ENCODE peak calls at places on chromosomes 5 and 9, in seven cellular contexts. One of them, this sample, is unnamed. For H3K27me3, the result is how much of the 10 kb centered on the place peaks cover.

GRCh38 chr5:59584858-59585846 is 308.4 kb downstream of the PDE4D start:
- DNase-seq in BJ: no peak
- DNase-seq in H7: no peak
- DNase-seq in mesendoderm: no peak
- DNase-seq in left ventricle myocardium inferior: no peak
- DNase-seq in right atrium auricular region: no peak
- DNase-seq in brain microvascular endothelial cell: no peak
- DNase-seq in this sample: no peak

GRCh38 chr9:105466898-105467455 is 19.1 kb downstream of the FSD1L start:
- DNase-seq in BJ: no peak
- DNase-seq in H7: no peak
- DNase-seq in mesendoderm: no peak
- DNase-seq in left ventricle myocardium inferior: no peak
- DNase-seq in right atrium auricular region: no peak
- DNase-seq in brain microvascular endothelial cell: no peak
- DNase-seq in this sample: no peak

GRCh38 chr5:135140805-135141204 is 106.8 kb upstream of the PITX1 start:
- DNase-seq in BJ: no peak
- DNase-seq in H7: no peak
- DNase-seq in mesendoderm: no peak
- DNase-seq in left ventricle myocardium inferior: no peak
- DNase-seq in right atrium auricular region: peak
- DNase-seq in brain microvascular endothelial cell: peak
- DNase-seq in this sample: no peak

GRCh38 chr5:151023047-151023615 is 2.7 kb downstream of the GPX3 start:
- DNase-seq in BJ: no peak
- DNase-seq in H7: no peak
- DNase-seq in mesendoderm: no peak
- DNase-seq in left ventricle myocardium inferior: peak
- DNase-seq in right atrium auricular region: peak
- DNase-seq in brain microvascular endothelial cell: peak
- DNase-seq in this sample: no peak

GRCh38 chr5:171092194-171092593 is 216.9 kb upstream of the TLX3 start:
- DNase-seq in BJ: peak
- DNase-seq in H7: no peak
- DNase-seq in mesendoderm: peak
- DNase-seq in left ventricle myocardium inferior: no peak
- DNase-seq in right atrium auricular region: no peak
- DNase-seq in brain microvascular endothelial cell: peak
- DNase-seq in this sample: no peak

GRCh38 chr5:179347581-179347980 is 2.3 kb upstream of the ADAMTS2 start:
- DNase-seq in BJ: no peak
- DNase-seq in H7: no peak
- DNase-seq in mesendoderm: no peak
- DNase-seq in left ventricle myocardium inferior: no peak
- DNase-seq in right atrium auricular region: no peak
- DNase-seq in brain microvascular endothelial cell: no peak
- DNase-seq in this sample: no peak

GRCh38 chr9:91043786-91044185 is 242.2 kb downstream of the SYK start:
- DNase-seq in BJ: no peak
- DNase-seq in H7: no peak
- DNase-seq in mesendoderm: no peak
- DNase-seq in left ventricle myocardium inferior: no peak
- DNase-seq in right atrium auricular region: no peak
- DNase-seq in brain microvascular endothelial cell: no peak
- DNase-seq in this sample: no peak

GRCh38 chr5:130065617-130066016 is 161.4 kb downstream of the CHSY3 start:
- DNase-seq in BJ: no peak
- DNase-seq in H7: no peak
- DNase-seq in mesendoderm: no peak
- DNase-seq in left ventricle myocardium inferior: no peak
- DNase-seq in right atrium auricular region: no peak
- DNase-seq in brain microvascular endothelial cell: no peak
- DNase-seq in this sample: no peak

GRCh38 chr5:167065784-167066183 is 1225.7 kb upstream of the WWC1 start:
- DNase-seq in BJ: no peak
- DNase-seq in H7: no peak
- DNase-seq in mesendoderm: no peak
- DNase-seq in left ventricle myocardium inferior: no peak
- DNase-seq in right atrium auricular region: no peak
- DNase-seq in brain microvascular endothelial cell: no peak
- DNase-seq in this sample: no peak

GRCh38 chr5:179362355-179362754 is 17.1 kb upstream of the ADAMTS2 start:
- DNase-seq in BJ: no peak
- DNase-seq in H7: peak
- DNase-seq in mesendoderm: no peak
- DNase-seq in left ventricle myocardium inferior: no peak
- DNase-seq in right atrium auricular region: no peak
- DNase-seq in brain microvascular endothelial cell: no peak
- DNase-seq in this sample: no peak

GRCh38 chr9:5099466-5099865 is 86.0 kb downstream of the INSL6 start:
- DNase-seq in BJ: no peak
- DNase-seq in H7: no peak
- DNase-seq in mesendoderm: no peak
- DNase-seq in left ventricle myocardium inferior: no peak
- DNase-seq in right atrium auricular region: no peak
- DNase-seq in brain microvascular endothelial cell: no peak
- DNase-seq in this sample: no peak

GRCh38 chr5:149288437-149288836 is 16.8 kb downstream of the AFAP1L1 start:
- DNase-seq in BJ: no peak
- DNase-seq in H7: no peak
- DNase-seq in mesendoderm: no peak
- DNase-seq in left ventricle myocardium inferior: peak
- DNase-seq in right atrium auricular region: no peak
- DNase-seq in brain microvascular endothelial cell: no peak
- DNase-seq in this sample: no peak

GRCh38 chr5:38207343-38207742 is 51.0 kb upstream of the EGFLAM start:
- DNase-seq in BJ: no peak
- DNase-seq in H7: peak
- DNase-seq in mesendoderm: peak
- DNase-seq in left ventricle myocardium inferior: no peak
- DNase-seq in right atrium auricular region: no peak
- DNase-seq in brain microvascular endothelial cell: no peak
- DNase-seq in this sample: peak

GRCh38 chr9:136031094-136031493 is 64.0 kb downstream of the NACC2 start:
- DNase-seq in BJ: no peak
- DNase-seq in H7: no peak
- DNase-seq in mesendoderm: no peak
- DNase-seq in left ventricle myocardium inferior: no peak
- DNase-seq in right atrium auricular region: no peak
- DNase-seq in brain microvascular endothelial cell: no peak
- DNase-seq in this sample: no peak
- H3K27me3 ChIP-seq in BJ: under half
- H3K27me3 ChIP-seq in H7: under half
- H3K27me3 ChIP-seq in mesendoderm: under half
- H3K27me3 ChIP-seq in left ventricle myocardium inferior: under half
- H3K27me3 ChIP-seq in right atrium auricular region: under half
- H3K27me3 ChIP-seq in brain microvascular endothelial cell: under half
- H3K27me3 ChIP-seq in this sample: under half

DNA sequence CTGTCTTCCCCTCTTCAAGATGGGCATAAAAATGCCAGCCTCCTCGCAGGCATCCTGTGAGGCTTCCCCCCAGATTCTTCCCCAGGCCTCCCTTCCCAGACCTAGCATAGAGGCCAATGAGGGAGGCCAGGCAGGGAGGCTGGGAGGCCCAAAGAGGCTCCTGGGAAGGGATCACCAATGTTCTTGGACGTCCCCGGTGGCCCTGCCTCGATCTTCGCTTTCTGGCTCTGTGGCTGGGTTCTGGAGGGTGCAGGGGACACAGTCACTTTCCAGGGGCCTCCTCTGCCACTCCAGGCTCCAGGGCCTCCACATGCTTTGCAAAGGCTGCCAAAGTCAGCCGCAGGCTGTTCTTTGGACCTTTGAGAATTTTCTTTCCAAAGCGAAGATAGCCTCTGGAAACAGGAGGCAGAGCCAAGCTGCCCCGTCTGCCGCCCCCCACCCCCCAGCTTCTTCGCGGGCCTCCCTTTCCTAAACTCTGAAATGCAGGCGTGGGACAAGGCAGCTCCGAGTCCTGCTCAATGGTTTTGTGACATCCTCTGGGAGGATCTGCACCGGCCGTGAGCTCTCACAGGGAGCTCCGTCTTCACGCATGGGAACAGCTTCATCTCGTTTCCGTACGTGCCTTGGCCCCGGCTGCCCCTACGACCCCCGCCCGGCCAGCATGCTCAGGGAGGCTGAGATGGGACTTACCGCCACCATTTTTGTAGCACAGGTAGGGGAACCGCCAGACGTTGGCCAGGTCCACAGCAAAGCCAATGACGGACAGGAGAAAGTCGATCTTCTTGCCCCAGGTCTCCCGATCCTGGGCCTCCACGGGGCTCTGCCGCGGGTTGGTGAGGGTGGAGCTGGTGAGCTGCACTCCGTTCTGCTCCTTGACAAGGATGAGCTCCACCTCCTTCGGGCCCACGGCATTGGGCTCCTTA is 2.8 kb downstream of the SLC6A3 start:
- DNase-seq in BJ: no peak
- DNase-seq in H7: peak
- DNase-seq in mesendoderm: no peak
- DNase-seq in left ventricle myocardium inferior: no peak
- DNase-seq in right atrium auricular region: no peak
- DNase-seq in brain microvascular endothelial cell: no peak
- DNase-seq in this sample: peak
- H3K27me3 ChIP-seq in BJ: under half
- H3K27me3 ChIP-seq in H7: half or more
- H3K27me3 ChIP-seq in mesendoderm: under half
- H3K27me3 ChIP-seq in left ventricle myocardium inferior: half or more
- H3K27me3 ChIP-seq in right atrium auricular region: under half
- H3K27me3 ChIP-seq in brain microvascular endothelial cell: under half
- H3K27me3 ChIP-seq in this sample: half or more

GRCh38 chr5:141870871-141871270 is 7.3 kb downstream of the PCDH1 start:
- DNase-seq in BJ: no peak
- DNase-seq in H7: peak
- DNase-seq in mesendoderm: no peak
- DNase-seq in left ventricle myocardium inferior: peak
- DNase-seq in right atrium auricular region: no peak
- DNase-seq in brain microvascular endothelial cell: no peak
- DNase-seq in this sample: peak

GRCh38 chr5:141869514-141869913 is 8.7 kb downstream of the PCDH1 start:
- DNase-seq in BJ: no peak
- DNase-seq in H7: peak
- DNase-seq in mesendoderm: no peak
- DNase-seq in left ventricle myocardium inferior: peak
- DNase-seq in right atrium auricular region: no peak
- DNase-seq in brain microvascular endothelial cell: no peak
- DNase-seq in this sample: peak

GRCh38 chr5:141869040-141869439 is 9.2 kb downstream of the PCDH1 start:
- DNase-seq in BJ: no peak
- DNase-seq in H7: no peak
- DNase-seq in mesendoderm: no peak
- DNase-seq in left ventricle myocardium inferior: no peak
- DNase-seq in right atrium auricular region: no peak
- DNase-seq in brain microvascular endothelial cell: no peak
- DNase-seq in this sample: peak

GRCh38 chr5:141871870-141872269 is 6.3 kb downstream of the PCDH1 start:
- DNase-seq in BJ: no peak
- DNase-seq in H7: peak
- DNase-seq in mesendoderm: no peak
- DNase-seq in left ventricle myocardium inferior: no peak
- DNase-seq in right atrium auricular region: no peak
- DNase-seq in brain microvascular endothelial cell: no peak
- DNase-seq in this sample: peak

DNA sequence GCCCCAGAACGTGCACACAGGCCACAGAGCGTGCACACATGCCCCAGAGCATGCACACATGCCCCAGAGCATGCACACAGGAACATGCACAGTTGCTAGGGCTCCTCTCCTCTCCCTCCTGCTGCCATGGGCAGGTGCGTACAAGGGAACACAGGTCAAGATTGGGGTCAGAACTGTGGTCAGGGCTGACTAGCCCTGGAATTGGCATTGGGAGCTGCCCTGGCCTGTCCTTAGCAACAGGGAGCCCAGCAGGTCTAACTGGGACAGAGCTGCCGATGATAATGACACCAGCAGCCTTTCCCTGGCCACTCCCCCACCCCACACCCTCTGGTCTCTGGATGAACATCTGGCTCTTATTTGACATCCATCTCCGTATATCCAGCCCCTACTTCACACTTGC is 8.0 kb downstream of the PCDH1 start:
- DNase-seq in BJ: no peak
- DNase-seq in H7: peak
- DNase-seq in mesendoderm: no peak
- DNase-seq in left ventricle myocardium inferior: peak
- DNase-seq in right atrium auricular region: no peak
- DNase-seq in brain microvascular endothelial cell: no peak
- DNase-seq in this sample: peak
- H3K27me3 ChIP-seq in BJ: under half
- H3K27me3 ChIP-seq in H7: under half
- H3K27me3 ChIP-seq in mesendoderm: under half
- H3K27me3 ChIP-seq in left ventricle myocardium inferior: half or more
- H3K27me3 ChIP-seq in right atrium auricular region: under half
- H3K27me3 ChIP-seq in brain microvascular endothelial cell: under half
- H3K27me3 ChIP-seq in this sample: under half

GRCh38 chr9:14345586-14346237 is 31.8 kb upstream of the NFIB start:
- DNase-seq in BJ: no peak
- DNase-seq in H7: peak
- DNase-seq in mesendoderm: no peak
- DNase-seq in left ventricle myocardium inferior: no peak
- DNase-seq in right atrium auricular region: no peak
- DNase-seq in brain microvascular endothelial cell: no peak
- DNase-seq in this sample: peak

GRCh38 chr9:14346301-14346721 is 32.4 kb upstream of the NFIB start:
- DNase-seq in BJ: no peak
- DNase-seq in H7: peak
- DNase-seq in mesendoderm: peak
- DNase-seq in left ventricle myocardium inferior: peak
- DNase-seq in right atrium auricular region: peak
- DNase-seq in brain microvascular endothelial cell: no peak
- DNase-seq in this sample: no peak

GRCh38 chr9:14348241-14349140 is 34.5 kb upstream of the NFIB start:
- DNase-seq in BJ: no peak
- DNase-seq in H7: peak
- DNase-seq in mesendoderm: peak
- DNase-seq in left ventricle myocardium inferior: no peak
- DNase-seq in right atrium auricular region: no peak
- DNase-seq in brain microvascular endothelial cell: no peak
- DNase-seq in this sample: peak

GRCh38 chr9:14347408-14348224 is 33.7 kb upstream of the NFIB start:
- DNase-seq in BJ: no peak
- DNase-seq in H7: peak
- DNase-seq in mesendoderm: peak
- DNase-seq in left ventricle myocardium inferior: peak
- DNase-seq in right atrium auricular region: no peak
- DNase-seq in brain microvascular endothelial cell: peak
- DNase-seq in this sample: peak

DNA sequence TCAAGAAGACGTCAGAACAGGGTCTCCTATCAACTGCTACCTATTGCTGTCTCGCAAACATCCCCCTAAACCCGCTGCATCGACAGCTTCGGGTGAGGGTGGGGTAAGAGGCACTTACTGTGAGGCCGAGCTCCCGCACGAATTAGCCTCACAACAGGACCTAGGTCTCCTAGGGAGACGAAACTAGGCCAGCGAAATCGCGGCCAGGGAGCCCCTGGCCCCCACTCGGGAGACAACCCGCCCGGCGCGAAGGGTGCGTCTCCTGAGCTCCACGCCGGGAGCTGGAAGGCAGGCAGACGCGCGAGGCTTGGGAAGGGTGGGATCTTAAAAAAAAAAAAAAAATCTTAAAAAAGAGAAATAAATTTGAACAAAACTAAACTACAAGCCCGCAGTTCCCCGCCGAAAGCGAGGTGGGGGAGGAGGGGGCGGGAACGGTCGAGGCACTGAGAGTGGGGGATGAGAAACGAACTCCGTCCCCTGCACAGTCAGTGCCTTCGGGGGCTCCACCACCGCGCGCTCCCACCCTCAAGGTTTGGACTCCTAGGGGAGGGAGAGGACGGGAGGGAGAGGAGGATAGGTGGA is 33.0 kb upstream of the NFIB start:
- DNase-seq in BJ: no peak
- DNase-seq in H7: peak
- DNase-seq in mesendoderm: peak
- DNase-seq in left ventricle myocardium inferior: peak
- DNase-seq in right atrium auricular region: no peak
- DNase-seq in brain microvascular endothelial cell: no peak
- DNase-seq in this sample: peak
- H3K27me3 ChIP-seq in BJ: half or more
- H3K27me3 ChIP-seq in H7: half or more
- H3K27me3 ChIP-seq in mesendoderm: under half
- H3K27me3 ChIP-seq in left ventricle myocardium inferior: under half
- H3K27me3 ChIP-seq in right atrium auricular region: under half
- H3K27me3 ChIP-seq in brain microvascular endothelial cell: half or more
- H3K27me3 ChIP-seq in this sample: half or more